ENCODE peak calls at places on chromosomes 6 and 20, in eight cellular contexts. B is A549, G is transverse colon, O is PC-3, Z is HFFc6, E is astrocyte of the spinal cord, H is ovary, J is mesothelial cell of epicardium. I is an unnamed sample.

GRCh38 chr6:45650527-45651135 is 272.9 kb upstream of the SUPT3H start:
- DNase-seq in B (peak; percentile 60), G (no peak), O (peak; percentile 96), Z (peak; percentile 85), E (peak; percentile 96), H (no peak), J (no peak), I (no peak)

GRCh38 chr6:46098678-46099077 is 31.1 kb upstream of the ENPP4 start:
- DNase-seq in B (no peak), G (peak; percentile 69), O (peak; percentile 43), Z (no peak), E (no peak), H (no peak), J (no peak), I (no peak)

GRCh38 chr6:170165085-170165484 is 125.8 kb downstream of the DLL1 start:
- DNase-seq in B (no peak), G (no peak), O (no peak), Z (no peak), E (no peak), H (peak; percentile 21), J (no peak), I (no peak)

GRCh38 chr6:141133836-141134235 is 998.9 kb upstream of the GJE1 start:
- DNase-seq in B (no peak), G (no peak), O (no peak), Z (no peak), E (no peak), H (no peak), J (no peak), I (no peak)

GRCh38 chr6:25962368-25963127 is at the start of gene TRIM38:
- DNase-seq in B (peak; percentile 67), G (peak; percentile 89), O (peak; percentile 88), Z (peak; percentile 89), E (peak; percentile 84), H (peak; percentile 71), J (no peak), I (no peak)

GRCh38 chr6:1831030-1831429 is 221.3 kb downstream of the FOXC1 start:
- DNase-seq in B (no peak), G (no peak), O (no peak), Z (no peak), E (no peak), H (no peak), J (no peak), I (no peak)

GRCh38 chr6:95551678-95552324 is 25.5 kb upstream of the MANEA start:
- DNase-seq in B (no peak), G (no peak), O (no peak), Z (no peak), E (no peak), H (no peak), J (no peak), I (no peak)

GRCh38 chr6:46932941-46933340 is 11.2 kb upstream of the ADGRF5 start:
- DNase-seq in B (no peak), G (no peak), O (no peak), Z (no peak), E (peak; percentile 35), H (no peak), J (no peak), I (no peak)

GRCh38 chr6:106748547-106749207 is 119.3 kb downstream of the QRSL1 start:
- DNase-seq in B (no peak), G (no peak), O (no peak), Z (no peak), E (no peak), H (no peak), J (no peak), I (no peak)

GRCh38 chr6:113674075-113674474 is 183.1 kb upstream of the MARCKS start:
- DNase-seq in B (no peak), G (no peak), O (no peak), Z (no peak), E (no peak), H (no peak), J (no peak), I (no peak)

GRCh38 chr20:44495257-44495656 is 19.6 kb downstream of the TTPAL start:
- DNase-seq in B (peak; percentile 78), G (no peak), O (peak; percentile 88), Z (peak; percentile 63), E (peak; percentile 83), H (no peak), J (no peak), I (no peak)

GRCh38 chr20:33263784-33264183 is 19.2 kb upstream of the BPIFB1 start:
- DNase-seq in B (no peak), G (no peak), O (no peak), Z (no peak), E (no peak), H (no peak), J (no peak), I (no peak)

GRCh38 chr20:3115190-3116107 is 30.9 kb upstream of the AVP start:
- DNase-seq in B (peak; percentile 77), G (no peak), O (peak; percentile 76), Z (peak; percentile 35), E (peak; percentile 56), H (no peak), J (no peak), I (no peak)

DNA sequence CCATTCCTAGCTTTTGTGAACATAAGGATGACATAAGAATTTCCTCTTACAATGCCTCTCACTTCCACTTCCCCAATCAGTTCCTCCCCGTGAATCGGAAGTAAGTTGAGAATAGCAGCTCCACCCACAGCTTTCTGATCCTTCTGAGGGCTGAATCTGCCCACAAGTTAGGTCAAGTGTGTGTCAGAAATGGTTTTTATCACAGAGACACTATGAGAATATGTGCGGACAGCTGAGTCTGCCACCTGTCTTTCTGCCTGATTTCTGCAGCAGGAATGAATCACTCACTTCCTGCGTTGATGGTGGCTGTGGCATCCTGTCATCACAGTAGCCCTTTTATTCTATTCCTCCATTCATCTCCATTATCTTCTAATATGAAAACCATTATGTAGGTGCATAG is 70.2 kb downstream of the RIN2 start:
- DNase-seq in B (peak; percentile 71), G (no peak), O (peak; percentile 97), Z (peak; percentile 68), E (peak; percentile 59), H (no peak), J (no peak), I (no peak)
- TF ChIP-seq CTCF in B (peak; percentile 56), G (no peak), O (peak; percentile 67), Z (peak; percentile 66), E (peak; percentile 50), H (no peak), J (no peak), I (peak; percentile 48)

GRCh38 chr6:56671160-56671559 is 28.5 kb upstream of the DST start:
- DNase-seq in B (no peak), G (no peak), O (peak; percentile 50), Z (no peak), E (no peak), H (no peak), J (no peak), I (no peak)
- TF ChIP-seq CTCF in B (no peak), G (no peak), O (peak; percentile 60), Z (no peak), E (no peak), H (no peak), J (no peak), I (no peak)

GRCh38 chr6:168219167-168219566 is 100.4 kb downstream of the DACT2 start:
- DNase-seq in B (no peak), G (no peak), O (no peak), Z (no peak), E (peak; percentile 14), H (no peak), J (no peak), I (no peak)
- TF ChIP-seq CTCF in B (no peak), G (no peak), O (no peak), Z (no peak), E (no peak), H (no peak), J (no peak), I (no peak)

GRCh38 chr20:25309395-25310267 is 61.7 kb downstream of the PYGB start:
- DNase-seq in B (peak; percentile 96), G (peak; percentile 77), O (peak; percentile 88), Z (peak; percentile 92), E (peak; percentile 86), H (peak; percentile 35), J (no peak), I (no peak)
- TF ChIP-seq CTCF in B (peak; percentile 17), G (no peak), O (peak; percentile 10), Z (peak; percentile 32), E (no peak), H (no peak), J (no peak), I (no peak)

DNA sequence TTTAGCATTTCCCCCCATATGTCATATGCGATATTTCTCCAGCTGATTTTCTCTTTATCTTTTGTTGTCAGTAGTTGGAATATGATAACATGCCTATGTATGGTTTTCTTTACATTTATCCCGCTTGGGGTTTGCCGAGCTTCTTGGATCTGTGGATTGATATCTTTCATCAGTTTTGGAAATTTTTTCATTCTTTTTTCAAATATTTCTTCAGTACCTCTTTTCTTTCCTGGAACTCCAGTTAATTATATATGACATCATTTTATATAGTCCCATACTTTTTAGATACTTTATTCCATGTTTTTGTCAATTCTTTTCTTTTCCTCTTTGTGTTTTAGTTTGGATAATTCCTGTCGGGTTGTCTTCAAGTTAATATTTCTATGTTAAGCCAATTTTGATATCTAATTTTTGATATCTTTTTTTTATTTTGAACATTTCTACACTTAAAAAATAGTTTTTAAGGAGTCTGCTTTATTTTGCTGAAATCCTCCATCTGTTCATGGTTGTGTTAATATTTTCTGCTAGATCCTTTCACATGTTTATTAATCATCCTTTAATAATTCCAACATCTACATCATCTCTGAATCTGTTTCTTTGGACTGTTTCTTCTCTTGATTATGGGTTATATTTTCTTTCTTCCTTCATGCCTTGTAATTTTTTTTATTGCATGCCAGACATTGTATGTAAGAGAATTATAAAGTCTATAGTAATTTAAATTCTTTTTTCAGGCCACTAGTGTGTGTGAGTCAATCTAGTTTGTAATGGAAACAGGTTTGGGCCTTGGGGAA is 9.5 kb downstream of the ZDHHC14 start:
- DNase-seq in B (no peak), G (no peak), O (no peak), Z (no peak), E (no peak), H (no peak), J (no peak), I (no peak)
- TF ChIP-seq CTCF in B (no peak), G (no peak), O (no peak), Z (no peak), E (no peak), H (no peak), J (no peak), I (no peak)